ENCODE peak calls at places on chromosome 16, in seven cellular contexts. X is substantia nigra, N is NCI-H2081, C is AG20443, J is cardiac fibroblast, Z is posterior cingulate gyrus, U is BJ. O is an unnamed sample.

GRCh38 chr16:839643-840408 is 39.3 kb upstream of the GNG13 start:
- DNase-seq in X (no peak), N (no peak), C (no peak), J (no peak), Z (peak), U (no peak), O (no peak)

GRCh38 chr16:5709889-5710288 is 612.3 kb upstream of the EEF2KMT start:
- DNase-seq in X (no peak), N (no peak), C (no peak), J (peak), Z (no peak), U (no peak), O (peak)

GRCh38 chr16:84985079-84986065 is 26.0 kb downstream of the ZDHHC7 start:
- DNase-seq in X (no peak), N (no peak), C (peak), J (peak), Z (peak), U (peak), O (peak)

GRCh38 chr16:870856-871561 is 70.5 kb upstream of the GNG13 start:
- DNase-seq in X (no peak), N (no peak), C (no peak), J (no peak), Z (peak), U (no peak), O (no peak)

GRCh38 chr16:77744136-77744535 is 21.8 kb downstream of the NUDT7 start:
- DNase-seq in X (no peak), N (no peak), C (no peak), J (no peak), Z (no peak), U (no peak), O (no peak)

GRCh38 chr16:74623214-74623842 is 16.4 kb upstream of the GLG1 start:
- DNase-seq in X (no peak), N (no peak), C (peak), J (peak), Z (no peak), U (no peak), O (peak)

GRCh38 chr16:30904114-30904780 is 7.8 kb downstream of the CTF1 start:
- DNase-seq in X (no peak), N (no peak), C (no peak), J (no peak), Z (no peak), U (no peak), O (no peak)

GRCh38 chr16:3731126-3731935 is 14.0 kb upstream of the TRAP1 start:
- DNase-seq in X (no peak), N (no peak), C (no peak), J (no peak), Z (no peak), U (no peak), O (no peak)

GRCh38 chr16:46753015-46753414 is 4.9 kb upstream of the MYLK3 start:
- DNase-seq in X (no peak), N (no peak), C (no peak), J (no peak), Z (peak), U (no peak), O (no peak)

GRCh38 chr16:85750827-85751641 is at the start of gene C16orf74:
- DNase-seq in X (peak), N (no peak), C (peak), J (peak), Z (no peak), U (no peak), O (peak)

GRCh38 chr16:67910162-67910561 is 17.1 kb downstream of the PSKH1 start:
- DNase-seq in X (no peak), N (no peak), C (peak), J (peak), Z (peak), U (no peak), O (peak)

GRCh38 chr16:2516391-2517240 is 2.9 kb downstream of the ATP6V0C start:
- DNase-seq in X (no peak), N (no peak), C (no peak), J (no peak), Z (no peak), U (no peak), O (no peak)

GRCh38 chr16:21957687-21958346 is 4.7 kb downstream of the UQCRC2 start:
- DNase-seq in X (no peak), N (no peak), C (no peak), J (no peak), Z (no peak), U (no peak), O (no peak)

GRCh38 chr16:17866991-17867390 is 396.2 kb upstream of the XYLT1 start:
- DNase-seq in X (no peak), N (no peak), C (no peak), J (no peak), Z (no peak), U (no peak), O (no peak)

GRCh38 chr16:29826342-29826695 is 6.1 kb downstream of the MVP start:
- DNase-seq in X (no peak), N (no peak), C (no peak), J (no peak), Z (no peak), U (no peak), O (no peak)

GRCh38 chr16:82192665-82193064 is 22.6 kb upstream of the MPHOSPH6 start:
- DNase-seq in X (no peak), N (no peak), C (peak), J (peak), Z (no peak), U (peak), O (peak)

GRCh38 chr16:48447428-48447827 is 62.2 kb upstream of the SIAH1 start:
- DNase-seq in X (no peak), N (no peak), C (no peak), J (no peak), Z (peak), U (no peak), O (no peak)

GRCh38 chr16:6122401-6122800 is 1024.8 kb upstream of the EEF2KMT start:
- DNase-seq in X (no peak), N (no peak), C (no peak), J (no peak), Z (no peak), U (no peak), O (peak)

GRCh38 chr16:48353565-48354163 is 31.5 kb downstream of the SIAH1 start:
- DNase-seq in X (peak), N (peak), C (peak), J (peak), Z (peak), U (no peak), O (peak)

GRCh38 chr16:80948886-80949502 is 57.7 kb downstream of the CMC2 start:
- DNase-seq in X (peak), N (no peak), C (peak), J (peak), Z (no peak), U (no peak), O (peak)

GRCh38 chr16:20674684-20675487 is 22.6 kb downstream of the ACSM1 start:
- DNase-seq in X (no peak), N (no peak), C (no peak), J (peak), Z (no peak), U (no peak), O (peak)

GRCh38 chr16:58733671-58734458 is at the start of gene GOT2:
- DNase-seq in X (peak), N (peak), C (peak), J (peak), Z (peak), U (peak), O (peak)

GRCh38 chr16:87160752-87161337 is 156.3 kb downstream of the C16orf95 start:
- DNase-seq in X (no peak), N (no peak), C (no peak), J (no peak), Z (no peak), U (no peak), O (peak)

GRCh38 chr16:72739577-72739976 is 308.4 kb downstream of the ZFHX3 start:
- DNase-seq in X (no peak), N (no peak), C (no peak), J (peak), Z (no peak), U (peak), O (peak)

GRCh38 chr16:80591071-80591935 is 50.5 kb downstream of the DYNLRB2 start:
- DNase-seq in X (no peak), N (no peak), C (no peak), J (no peak), Z (no peak), U (no peak), O (no peak)

GRCh38 chr16:69477546-69477945 is 53.1 kb downstream of the CYB5B start:
- DNase-seq in X (no peak), N (no peak), C (no peak), J (peak), Z (no peak), U (no peak), O (peak)

GRCh38 chr16:88570691-88571092 is 489 bp downstream of the ZC3H18 start:
- DNase-seq in X (no peak), N (no peak), C (peak), J (peak), Z (peak), U (no peak), O (peak)

GRCh38 chr16:88928405-88929375 is 48.3 kb downstream of the CBFA2T3 start:
- DNase-seq in X (no peak), N (peak), C (no peak), J (no peak), Z (no peak), U (no peak), O (no peak)

GRCh38 chr16:62870554-62870953 is 834.3 kb upstream of the CDH8 start:
- DNase-seq in X (no peak), N (peak), C (no peak), J (no peak), Z (no peak), U (no peak), O (no peak)

GRCh38 chr16:81189100-81189664 is 49.3 kb upstream of the BCO1 start:
- DNase-seq in X (peak), N (no peak), C (peak), J (peak), Z (peak), U (no peak), O (peak)

GRCh38 chr16:59412275-59412841 is 678.2 kb upstream of the GOT2 start:
- DNase-seq in X (no peak), N (no peak), C (peak), J (peak), Z (no peak), U (no peak), O (no peak)

GRCh38 chr16:85170066-85171003 is 58.1 kb upstream of the CIBAR2 start:
- DNase-seq in X (no peak), N (no peak), C (peak), J (no peak), Z (peak), U (no peak), O (no peak)

GRCh38 chr16:75254359-75254837 is 3.0 kb upstream of the BCAR1 start:
- DNase-seq in X (no peak), N (no peak), C (peak), J (peak), Z (no peak), U (no peak), O (peak)

GRCh38 chr16:54519161-54519685 is 232.6 kb upstream of the IRX3 start:
- DNase-seq in X (no peak), N (no peak), C (no peak), J (peak), Z (no peak), U (no peak), O (no peak)

GRCh38 chr16:31351937-31352315 is 3.0 kb upstream of the ITGAX start:
- DNase-seq in X (no peak), N (no peak), C (no peak), J (peak), Z (no peak), U (no peak), O (no peak)

GRCh38 chr16:67470314-67470713 is 10.6 kb downstream of the ATP6V0D1 start:
- DNase-seq in X (peak), N (no peak), C (peak), J (no peak), Z (peak), U (no peak), O (peak)

GRCh38 chr16:27959914-27960313 is 103.6 kb downstream of the GSG1L start:
- DNase-seq in X (no peak), N (no peak), C (no peak), J (no peak), Z (peak), U (no peak), O (no peak)

GRCh38 chr16:83963277-83964119 is 4.5 kb upstream of the NECAB2 start:
- DNase-seq in X (no peak), N (no peak), C (no peak), J (no peak), Z (peak), U (no peak), O (no peak)

GRCh38 chr16:67104845-67105244 is 4.9 kb upstream of the PHAF1 start:
- DNase-seq in X (no peak), N (no peak), C (no peak), J (no peak), Z (no peak), U (no peak), O (no peak)